ENCODE peak calls at places on chromosomes 1 and 21, in four cellular contexts. L is GM03348; K is tibial artery; V is activated naive CD4-positive, alpha-beta T cell. P is an unnamed sample.

GRCh38 chr21:34971656-34972055 is 77.4 kb downstream of the RUNX1 start:
- DNase-seq in V (no peak), L (no peak), K (no peak), P (no peak)

GRCh38 chr21:46226920-46227599 is 1.5 kb downstream of the LSS start:
- DNase-seq in K (no peak), L (peak), V (no peak), P (no peak)

GRCh38 chr21:41124626-41125240 is 43.2 kb upstream of the BACE2 start:
- DNase-seq in K (no peak), L (no peak), V (no peak), P (no peak)

GRCh38 chr1:228794173-228794572 is 58.9 kb downstream of the RHOU start:
- DNase-seq in V (no peak), K (no peak), L (no peak), P (no peak)

GRCh38 chr1:24289937-24290595 is 29.1 kb upstream of the GRHL3 start:
- DNase-seq in V (no peak), L (peak), K (peak), P (peak)

GRCh38 chr1:88985033-88985432 is 7.4 kb downstream of the KYAT3 start:
- DNase-seq in K (no peak), V (no peak), L (peak), P (peak)

GRCh38 chr1:86227026-86227425 is 70.5 kb upstream of the COL24A1 start:
- DNase-seq in L (no peak), K (no peak), V (no peak), P (no peak)

GRCh38 chr1:171488190-171488929 is 3.0 kb downstream of the PRRC2C start:
- DNase-seq in V (no peak), L (no peak), K (no peak), P (no peak)